ENCODE peak calls at places on chromosomes 6 and 20, in eight cellular contexts. L is testis, T is substantia nigra, Y is cerebellum, U is GM12865, R is renal cortical epithelial cell, O is immature natural killer cell, Q is neural progenitor cell. D is an unnamed sample.

GRCh38 chr6:128572286-128572685 is 51.9 kb upstream of the PTPRK start:
- DNase-seq in R (no peak), U (no peak), O (no peak), T (no peak), Y (no peak), L (no peak), Q (no peak), D (no peak)

GRCh38 chr6:41538556-41539182 is 7.5 kb upstream of the FOXP4 start:
- DNase-seq in Q (no peak), T (no peak), O (no peak), U (peak), L (no peak), R (peak), Y (no peak), D (no peak)

GRCh38 chr6:8549381-8549780 is 114.0 kb upstream of the SLC35B3 start:
- DNase-seq in Q (no peak), L (no peak), R (no peak), T (no peak), U (no peak), O (no peak), Y (no peak), D (no peak)

GRCh38 chr6:17679726-17680125 is 27.0 kb downstream of the NUP153 start:
- DNase-seq in R (peak), O (no peak), Y (no peak), T (no peak), Q (no peak), U (no peak), L (no peak), D (no peak)

GRCh38 chr6:56079761-56080540 is 167.4 kb downstream of the COL21A1 start:
- DNase-seq in R (peak), Y (no peak), O (no peak), Q (no peak), U (no peak), T (no peak), L (no peak), D (no peak)

GRCh38 chr20:14657231-14657630 is 319.8 kb upstream of the FLRT3 start:
- DNase-seq in Q (no peak), U (no peak), O (no peak), T (no peak), R (no peak), L (no peak), Y (no peak), D (no peak)

GRCh38 chr6:154792761-154793160 is 59.5 kb downstream of the SCAF8 start:
- DNase-seq in R (no peak), T (no peak), Y (no peak), O (no peak), U (no peak), Q (no peak), L (no peak), D (no peak)

GRCh38 chr20:50199703-50200102 is 9.1 kb downstream of the CEBPB start:
- DNase-seq in Q (no peak), O (no peak), R (no peak), U (no peak), Y (no peak), T (no peak), L (no peak), D (no peak)

GRCh38 chr6:148530394-148530923 is 187.8 kb downstream of the SASH1 start:
- DNase-seq in R (peak), U (peak), O (no peak), Q (no peak), L (no peak), T (no peak), Y (no peak), D (no peak)

GRCh38 chr6:33692760-33693158 is 18.7 kb downstream of the UQCC2 start:
- DNase-seq in U (peak), Q (no peak), O (peak), T (no peak), Y (no peak), R (no peak), L (peak), D (no peak)

GRCh38 chr6:142015011-142015410 is 117.7 kb upstream of the GJE1 start:
- DNase-seq in Y (no peak), R (no peak), O (no peak), Q (peak), U (no peak), T (no peak), L (no peak), D (no peak)

GRCh38 chr20:35952480-35953410 is 1.6 kb downstream of the SCAND1 start:
- DNase-seq in Q (no peak), Y (no peak), R (peak), T (no peak), U (peak), L (no peak), O (no peak), D (no peak)

GRCh38 chr20:33689973-33690372 is 3.8 kb upstream of the E2F1 start:
- DNase-seq in Y (no peak), Q (no peak), T (peak), O (peak), U (no peak), R (peak), L (no peak), D (peak)

GRCh38 chr20:49539481-49540231 is 28.3 kb downstream of the PTGIS start:
- DNase-seq in T (no peak), O (no peak), Q (no peak), R (no peak), Y (no peak), U (no peak), L (peak), D (no peak)

GRCh38 chr20:38547288-38547825 is 33.6 kb upstream of the ADIG start:
- DNase-seq in U (no peak), Y (no peak), L (no peak), R (no peak), T (no peak), Q (no peak), O (no peak), D (no peak)

D was measured in adrenal gland.